ENCODE peak calls at places on chromosomes 16 and 17, in four cellular contexts. R is WTC11, U is HepG2, I is K562. B is an unnamed sample.

GRCh38 chr17:79363552-79364275 is 247.1 kb downstream of the RBFOX3 start:
- DNase-seq in R (no peak), U (no peak), I (no peak), B (no peak)

GRCh38 chr16:49495151-49495566 is 121.6 kb downstream of the C16orf78 start:
- DNase-seq in R (no peak), U (no peak), I (no peak), B (no peak)

GRCh38 chr17:79232957-79233356 is 158.3 kb downstream of the ENGASE start:
- DNase-seq in R (no peak), U (no peak), I (no peak), B (no peak)

GRCh38 chr16:54926166-54926838 is 4.4 kb upstream of the IRX5 start:
- DNase-seq in R (no peak), U (no peak), I (no peak), B (no peak)

GRCh38 chr16:31083556-31083955 is 5.2 kb downstream of the PRSS53 start:
- DNase-seq in R (no peak), U (no peak), I (no peak), B (no peak)

GRCh38 chr17:77115947-77116346 is 24.8 kb upstream of the SEC14L1 start:
- DNase-seq in R (no peak), U (no peak), I (no peak), B (no peak)

GRCh38 chr16:3456374-3456773 is 12.9 kb downstream of the NAA60 start:
- DNase-seq in R (no peak), U (no peak), I (no peak), B (no peak)

GRCh38 chr17:60602385-60602742 is 2.4 kb downstream of the PPM1D start:
- DNase-seq in R (no peak), U (no peak), I (no peak), B (peak)

GRCh38 chr16:10511829-10512228 is 68.6 kb downstream of the EMP2 start:
- DNase-seq in R (no peak), U (no peak), I (no peak), B (no peak)

GRCh38 chr17:4945176-4945943 is 3.0 kb downstream of the PFN1 start:
- DNase-seq in R (no peak), U (peak), I (peak), B (peak)

GRCh38 chr16:50351116-50351515 is 17.7 kb downstream of the BRD7 start:
- DNase-seq in R (no peak), U (no peak), I (no peak), B (no peak)

GRCh38 chr17:19263621-19264010 is 26.4 kb downstream of the EPN2 start:
- DNase-seq in R (no peak), U (no peak), I (no peak), B (no peak)

GRCh38 chr16:56600398-56600999 is 7.9 kb upstream of the MT2A start:
- DNase-seq in R (peak), U (peak), I (peak), B (peak)

GRCh38 chr17:67725232-67726206 is 7.8 kb downstream of the NOL11 start:
- DNase-seq in R (no peak), U (no peak), I (no peak), B (no peak)

GRCh38 chr17:28900986-28901726 is 1.7 kb downstream of the DHRS13 start:
- DNase-seq in R (no peak), U (peak), I (no peak), B (no peak)

GRCh38 chr17:83182620-83183063 is 103.2 kb downstream of the METRNL start:
- DNase-seq in R (peak), U (no peak), I (no peak), B (no peak)

GRCh38 chr17:40554646-40555295 is 10.5 kb downstream of the CCR7 start:
- DNase-seq in R (peak), U (no peak), I (peak), B (no peak)

GRCh38 chr16:5451641-5452040 is 354.0 kb upstream of the EEF2KMT start:
- DNase-seq in R (peak), U (no peak), I (no peak), B (no peak)

GRCh38 chr17:66310528-66311148 is 8.2 kb downstream of the PRKCA start:
- DNase-seq in R (peak), U (no peak), I (peak), B (peak)

GRCh38 chr16:30484887-30485286 is 12.3 kb downstream of the ITGAL start:
- DNase-seq in R (no peak), U (no peak), I (no peak), B (no peak)

GRCh38 chr16:70553645-70554044 is 30.0 kb downstream of the SF3B3 start:
- DNase-seq in R (no peak), U (no peak), I (no peak), B (no peak)

GRCh38 chr16:3283525-3284447 is 495 bp downstream of the ZNF263 start:
- DNase-seq in R (peak), U (no peak), I (no peak), B (no peak)

GRCh38 chr16:70470927-70471341 is 16.5 kb downstream of the FCSK start:
- DNase-seq in R (peak), U (peak), I (peak), B (peak)

GRCh38 chr16:87833548-87833947 is 35.8 kb downstream of the SLC7A5 start:
- DNase-seq in R (no peak), U (no peak), I (no peak), B (no peak)

GRCh38 chr17:40069751-40070643 is 7.2 kb downstream of the THRA start:
- DNase-seq in R (no peak), U (no peak), I (peak), B (peak)

GRCh38 chr17:8705427-8705826 is 39.2 kb downstream of the CCDC42 start:
- DNase-seq in R (no peak), U (no peak), I (no peak), B (no peak)

GRCh38 chr17:72775914-72776313 is 316.6 kb downstream of the SLC39A11 start:
- DNase-seq in R (no peak), U (no peak), I (no peak), B (no peak)

GRCh38 chr17:16443390-16444257 is 28.3 kb downstream of the TRPV2 start:
- DNase-seq in R (no peak), U (no peak), I (no peak), B (no peak)

GRCh38 chr16:29763326-29763725 is 14.7 kb upstream of the ZG16 start:
- DNase-seq in R (no peak), U (no peak), I (no peak), B (no peak)

GRCh38 chr17:50219345-50219744 is 17.9 kb upstream of the COL1A1 start:
- DNase-seq in R (no peak), U (peak), I (no peak), B (peak)

GRCh38 chr16:74660383-74660782 is 6.3 kb downstream of the RFWD3 start:
- DNase-seq in R (no peak), U (no peak), I (no peak), B (no peak)

GRCh38 chr16:1125471-1125870 is 27.4 kb upstream of the CACNA1H start:
- DNase-seq in R (no peak), U (no peak), I (peak), B (no peak)

GRCh38 chr17:36844601-36845000 is 92.7 kb upstream of the LHX1 start:
- DNase-seq in R (no peak), U (no peak), I (no peak), B (no peak)

GRCh38 chr16:20203277-20203676 is 124.0 kb downstream of the GP2 start:
- DNase-seq in R (no peak), U (no peak), I (no peak), B (no peak)

GRCh38 chr16:372584-372983 is 2.2 kb upstream of the MRPL28 start:
- DNase-seq in R (no peak), U (no peak), I (no peak), B (no peak)

GRCh38 chr16:51538707-51539604 is 387.9 kb upstream of the SALL1 start:
- DNase-seq in R (no peak), U (peak), I (no peak), B (peak)

GRCh38 chr17:951388-952132 is 28.0 kb downstream of the NXN start:
- DNase-seq in R (peak), U (peak), I (no peak), B (peak)

GRCh38 chr17:956905-957304 is 22.7 kb downstream of the NXN start:
- DNase-seq in R (no peak), U (no peak), I (peak), B (peak)

GRCh38 chr17:82490512-82491195 is 28.9 kb upstream of the FOXK2 start:
- DNase-seq in R (no peak), U (no peak), I (no peak), B (no peak)

DNA sequence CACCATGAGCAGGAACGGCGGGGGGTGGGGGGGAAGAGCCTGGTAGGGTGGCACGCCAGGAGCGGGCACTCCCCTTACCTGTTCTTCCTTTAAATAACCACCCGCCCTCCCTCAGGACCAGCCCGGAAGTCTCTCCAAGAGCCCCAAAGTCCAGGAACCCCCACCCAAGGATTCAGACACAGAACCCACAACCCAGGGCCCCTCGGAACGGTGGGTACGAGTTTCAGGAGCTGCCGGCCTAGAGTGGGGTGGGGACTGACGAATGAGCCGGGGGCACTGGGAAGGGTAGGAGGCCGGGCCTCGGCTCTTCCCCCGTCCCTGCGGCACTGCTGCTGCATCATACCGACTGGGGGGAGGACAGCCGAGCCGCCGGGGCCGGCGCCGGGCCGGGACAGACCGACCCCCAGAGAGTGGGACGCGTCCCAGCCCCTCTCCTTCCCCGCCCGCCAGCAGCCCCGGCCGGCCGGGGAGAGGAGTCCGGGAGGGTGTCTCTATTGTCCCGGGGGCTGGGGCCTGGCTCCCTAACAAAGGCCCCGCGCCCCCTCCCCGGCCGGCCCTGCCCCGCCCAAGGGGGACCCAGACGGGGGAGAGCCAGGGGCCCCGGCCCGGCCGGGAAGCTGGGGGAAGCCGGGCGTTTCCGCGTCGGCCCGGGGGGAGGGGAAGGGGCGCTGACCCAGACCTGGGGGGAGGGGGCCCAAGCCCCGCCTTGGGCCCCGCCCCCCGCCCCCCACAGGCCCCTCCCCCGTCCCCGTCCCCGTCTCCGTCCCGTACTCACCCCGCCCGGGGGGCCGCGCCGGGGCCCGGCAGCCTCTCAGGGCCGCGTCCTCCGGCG is 747 bp downstream of the ATXN7L3 start:
- DNase-seq in R (peak), U (no peak), I (peak), B (peak)
- TF ChIP-seq NR3C1 in R (no peak), U (no peak), I (no peak), B (no peak)

GRCh38 chr16:28151180-28151579 is 60.6 kb downstream of the XPO6 start:
- DNase-seq in R (no peak), U (no peak), I (no peak), B (no peak)
- TF ChIP-seq NR3C1 in R (no peak), U (no peak), I (no peak), B (no peak)

GRCh38 chr16:18953535-18953934 is 27.3 kb upstream of the SMG1 start:
- DNase-seq in R (no peak), U (no peak), I (no peak), B (no peak)

GRCh38 chr16:18958621-18959578 is 24.8 kb upstream of the TMC7 start:
- DNase-seq in R (no peak), U (peak), I (no peak), B (no peak)
- TF ChIP-seq NR3C1 in R (no peak), U (no peak), I (no peak), B (no peak)

GRCh38 chr16:58684354-58685083 is at the start of gene SLC38A7:
- DNase-seq in R (peak), U (peak), I (peak), B (peak)

GRCh38 chr16:58679763-58680162 is 4.8 kb downstream of the SLC38A7 start:
- DNase-seq in R (no peak), U (no peak), I (no peak), B (no peak)

GRCh38 chr16:58685084-58685449 is 497 bp upstream of the SLC38A7 start:
- DNase-seq in R (no peak), U (peak), I (no peak), B (peak)

GRCh38 chr16:58678716-58679115 is 5.9 kb downstream of the SLC38A7 start:
- DNase-seq in R (no peak), U (no peak), I (no peak), B (no peak)

GRCh38 chr16:58684001-58684353 is 593 bp downstream of the SLC38A7 start:
- DNase-seq in R (no peak), U (no peak), I (no peak), B (no peak)
- TF ChIP-seq NR3C1 in R (no peak), U (no peak), I (no peak), B (no peak)